ENCODE peak calls at places on chromosomes 4 and X, in four cellular contexts. One of them, this sample, is unnamed.
A peak's percentile ranks its signal among the peaks of the same experiment; 100 is the strongest.

GRCh38 chr4:103402198-103402597 is 204.1 kb upstream of the CENPE start:
- DNase-seq in CD8-positive, alpha-beta memory T cell: no peak
- DNase-seq in prostate gland: no peak
- DNase-seq in thoracic aorta: no peak
- DNase-seq in this sample: no peak

GRCh38 chr4:85369703-85370380 is 105.1 kb upstream of the ARHGAP24 start:
- DNase-seq in thoracic aorta: no peak
- DNase-seq in CD8-positive, alpha-beta memory T cell: no peak
- DNase-seq in prostate gland: no peak
- DNase-seq in this sample: no peak

GRCh38 chr4:142353149-142353738 is 492.9 kb downstream of the INPP4B start:
- DNase-seq in prostate gland: peak; percentile 16
- DNase-seq in CD8-positive, alpha-beta memory T cell: peak; percentile 23
- DNase-seq in thoracic aorta: no peak
- DNase-seq in this sample: peak; percentile 38

GRCh38 chr4:117699595-117699994 is 334.7 kb upstream of the NDST3 start:
- DNase-seq in prostate gland: no peak
- DNase-seq in CD8-positive, alpha-beta memory T cell: no peak
- DNase-seq in thoracic aorta: no peak
- DNase-seq in this sample: no peak

GRCh38 chr4:7208509-7209451 is 16.4 kb downstream of the SORCS2 start:
- DNase-seq in prostate gland: no peak
- DNase-seq in thoracic aorta: no peak
- DNase-seq in CD8-positive, alpha-beta memory T cell: no peak
- DNase-seq in this sample: no peak

GRCh38 chr4:140222175-140222574 is 68.2 kb upstream of the MAML3 start:
- DNase-seq in prostate gland: no peak
- DNase-seq in CD8-positive, alpha-beta memory T cell: no peak
- DNase-seq in thoracic aorta: no peak
- DNase-seq in this sample: peak; percentile 65

GRCh38 chrX:28589048-28589447 is 1.8 kb downstream of the IL1RAPL1 start:
- DNase-seq in prostate gland: no peak
- DNase-seq in CD8-positive, alpha-beta memory T cell: no peak
- DNase-seq in thoracic aorta: no peak
- DNase-seq in this sample: no peak

GRCh38 chrX:94389044-94389443 is 715.0 kb downstream of the FAM133A start:
- DNase-seq in CD8-positive, alpha-beta memory T cell: no peak
- DNase-seq in prostate gland: no peak
- DNase-seq in thoracic aorta: no peak
- DNase-seq in this sample: no peak

GRCh38 chr4:32022071-32022470 is 1301.9 kb downstream of the PCDH7 start:
- DNase-seq in prostate gland: no peak
- DNase-seq in thoracic aorta: no peak
- DNase-seq in CD8-positive, alpha-beta memory T cell: no peak
- DNase-seq in this sample: peak; percentile 7

GRCh38 chr4:123786955-123787354 is 390.4 kb downstream of the SPRY1 start:
- DNase-seq in thoracic aorta: no peak
- DNase-seq in prostate gland: no peak
- DNase-seq in CD8-positive, alpha-beta memory T cell: no peak
- DNase-seq in this sample: peak; percentile 29

GRCh38 chr4:120731561-120731960 is 191.0 kb downstream of the PRDM5 start:
- DNase-seq in prostate gland: no peak
- DNase-seq in thoracic aorta: no peak
- DNase-seq in CD8-positive, alpha-beta memory T cell: no peak
- DNase-seq in this sample: no peak

GRCh38 chrX:47176101-47176740 is 17.4 kb upstream of the UBA1 start:
- DNase-seq in thoracic aorta: no peak
- DNase-seq in CD8-positive, alpha-beta memory T cell: no peak
- DNase-seq in prostate gland: no peak
- DNase-seq in this sample: no peak

GRCh38 chr4:64068096-64068495 is 341.2 kb downstream of the TECRL start:
- DNase-seq in CD8-positive, alpha-beta memory T cell: no peak
- DNase-seq in thoracic aorta: no peak
- DNase-seq in prostate gland: no peak
- DNase-seq in this sample: no peak

GRCh38 chrX:2697306-2697705 is 6.2 kb downstream of the CD99 start:
- DNase-seq in prostate gland: no peak
- DNase-seq in thoracic aorta: no peak
- DNase-seq in CD8-positive, alpha-beta memory T cell: no peak
- DNase-seq in this sample: no peak
- H3K36me3 ChIP-seq in prostate gland: no peaks in the 10 kb centered on the region
- H3K36me3 ChIP-seq in thoracic aorta: peaks cover 6% of the 10 kb centered on the region
- H3K36me3 ChIP-seq in CD8-positive, alpha-beta memory T cell: peaks cover 9% of the 10 kb centered on the region
- H3K36me3 ChIP-seq in this sample: peaks cover 12% of the 10 kb centered on the region

DNA sequence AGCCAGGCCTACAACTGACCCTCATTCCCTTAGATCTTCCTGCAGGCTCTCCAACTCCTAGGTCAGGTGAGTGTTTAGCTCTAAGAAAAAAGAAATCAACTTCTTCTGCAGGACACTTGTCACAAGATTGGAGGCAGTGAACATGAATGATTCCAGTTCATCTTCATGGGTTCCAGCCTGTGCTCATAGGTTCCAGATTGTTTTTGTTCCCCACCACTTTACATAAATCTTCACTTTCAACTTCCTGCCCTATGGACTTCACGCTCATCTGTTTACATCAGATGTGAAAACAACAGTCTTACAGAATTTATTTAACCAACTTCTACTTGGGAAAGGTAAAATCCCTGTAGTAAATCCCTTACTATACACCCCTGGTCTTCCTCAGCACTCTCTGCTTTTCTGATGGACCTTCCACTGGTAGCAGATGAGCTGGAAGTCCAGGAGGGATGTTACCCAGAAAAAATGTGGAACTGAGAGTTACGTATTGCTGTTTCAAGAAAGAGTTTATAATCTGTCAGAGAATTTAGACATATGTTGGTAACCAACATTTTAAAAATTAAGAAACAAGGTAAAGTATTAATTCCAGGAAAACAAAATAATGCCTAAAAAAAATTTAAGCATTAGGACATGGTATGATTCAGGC is 62.4 kb downstream of the ANAPC10 start:
- DNase-seq in thoracic aorta: no peak
- DNase-seq in CD8-positive, alpha-beta memory T cell: no peak
- DNase-seq in prostate gland: no peak
- DNase-seq in this sample: no peak
- H3K27ac ChIP-seq in thoracic aorta: no peak overlapping the region
- H3K27ac ChIP-seq in CD8-positive, alpha-beta memory T cell: no peak overlapping the region
- H3K27ac ChIP-seq in prostate gland: no peak overlapping the region
- H3K27ac ChIP-seq in this sample: no peak overlapping the region

GRCh38 chr4:879730-880079 is 52.4 kb downstream of the GAK start:
- DNase-seq in thoracic aorta: no peak
- DNase-seq in CD8-positive, alpha-beta memory T cell: peak; percentile 42
- DNase-seq in prostate gland: no peak
- DNase-seq in this sample: no peak
- H3K36me3 ChIP-seq in thoracic aorta: peaks cover 56% of the 10 kb centered on the region
- H3K36me3 ChIP-seq in CD8-positive, alpha-beta memory T cell: peaks cover 18% of the 10 kb centered on the region
- H3K36me3 ChIP-seq in prostate gland: peaks cover 19% of the 10 kb centered on the region
- H3K36me3 ChIP-seq in this sample: peaks cover 64% of the 10 kb centered on the region

GRCh38 chr4:143381171-143382118 is 44.8 kb downstream of the GAB1 start:
- DNase-seq in prostate gland: peak; percentile 63
- DNase-seq in thoracic aorta: peak; percentile 68
- DNase-seq in CD8-positive, alpha-beta memory T cell: no peak
- DNase-seq in this sample: peak; percentile 94
- H3K27ac ChIP-seq in prostate gland: peak overlapping the region; percentile 55
- H3K27ac ChIP-seq in thoracic aorta: peak overlapping the region; percentile 75
- H3K27ac ChIP-seq in CD8-positive, alpha-beta memory T cell: no peak overlapping the region
- H3K27ac ChIP-seq in this sample: peak overlapping the region; percentile 68

DNA sequence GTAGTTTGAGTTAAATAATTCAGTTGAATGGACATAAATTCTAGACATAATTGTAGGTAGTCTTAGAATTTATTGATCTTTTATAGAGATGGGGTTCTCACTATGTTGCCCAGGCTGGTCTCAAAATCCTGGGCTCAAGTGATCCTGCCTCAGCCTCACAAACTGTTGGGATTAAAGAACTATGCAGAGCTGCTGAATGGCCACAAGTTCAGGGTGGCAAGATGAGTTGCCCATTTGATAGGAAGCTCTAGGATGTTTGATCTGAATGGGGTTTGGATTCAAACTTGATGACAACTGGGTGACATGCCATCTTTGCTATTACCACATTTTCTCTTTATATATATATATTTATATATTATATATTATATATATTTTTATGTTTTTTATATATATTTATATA is 3.6 kb downstream of the RPL36A start:
- DNase-seq in CD8-positive, alpha-beta memory T cell: no peak
- DNase-seq in prostate gland: no peak
- DNase-seq in thoracic aorta: no peak
- DNase-seq in this sample: no peak
- H3K36me3 ChIP-seq in CD8-positive, alpha-beta memory T cell: peaks cover 8% of the 10 kb centered on the region
- H3K36me3 ChIP-seq in prostate gland: no peaks in the 10 kb centered on the region
- H3K36me3 ChIP-seq in thoracic aorta: no peaks in the 10 kb centered on the region
- H3K36me3 ChIP-seq in this sample: peaks cover 27% of the 10 kb centered on the region

GRCh38 chr4:53963786-53964185 is 100.6 kb downstream of the CHIC2 start:
- DNase-seq in CD8-positive, alpha-beta memory T cell: no peak
- DNase-seq in thoracic aorta: no peak
- DNase-seq in prostate gland: no peak
- DNase-seq in this sample: no peak

GRCh38 chr4:53959373-53959772 is 105.0 kb downstream of the CHIC2 start:
- DNase-seq in prostate gland: no peak
- DNase-seq in CD8-positive, alpha-beta memory T cell: no peak
- DNase-seq in thoracic aorta: no peak
- DNase-seq in this sample: no peak

GRCh38 chr4:53960843-53961242 is 103.6 kb downstream of the CHIC2 start:
- DNase-seq in thoracic aorta: no peak
- DNase-seq in prostate gland: no peak
- DNase-seq in CD8-positive, alpha-beta memory T cell: no peak
- DNase-seq in this sample: no peak

GRCh38 chr4:53963336-53963735 is 101.1 kb downstream of the CHIC2 start:
- DNase-seq in thoracic aorta: no peak
- DNase-seq in prostate gland: no peak
- DNase-seq in CD8-positive, alpha-beta memory T cell: no peak
- DNase-seq in this sample: no peak

GRCh38 chr4:53962516-53963225 is 101.7 kb downstream of the CHIC2 start:
- DNase-seq in CD8-positive, alpha-beta memory T cell: no peak
- DNase-seq in thoracic aorta: no peak
- DNase-seq in prostate gland: no peak
- DNase-seq in this sample: peak; percentile 87
- H3K27ac ChIP-seq in CD8-positive, alpha-beta memory T cell: no peak overlapping the region
- H3K27ac ChIP-seq in thoracic aorta: no peak overlapping the region
- H3K27ac ChIP-seq in prostate gland: no peak overlapping the region
- H3K27ac ChIP-seq in this sample: peak overlapping the region; percentile 36

DNA sequence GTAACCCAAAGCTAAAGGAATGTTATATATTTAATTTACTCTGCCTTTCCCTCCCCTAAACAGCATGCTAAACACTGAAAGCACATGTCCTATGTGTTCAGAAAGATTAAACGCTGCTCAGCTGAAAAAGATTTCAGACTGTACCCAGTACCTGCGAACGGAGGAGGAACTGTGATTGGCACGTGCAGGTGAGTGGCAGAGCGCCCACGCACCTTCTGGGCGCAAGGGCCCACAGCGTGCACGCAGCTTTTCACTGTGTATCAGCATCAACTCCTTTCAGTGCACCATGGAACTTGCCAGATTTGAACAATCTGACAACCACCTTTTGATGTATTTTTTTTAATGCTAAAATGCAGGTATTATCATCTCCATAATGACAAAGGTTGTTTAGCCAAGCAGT is 87.7 kb downstream of the RFC1 start:
- DNase-seq in CD8-positive, alpha-beta memory T cell: no peak
- DNase-seq in thoracic aorta: no peak
- DNase-seq in prostate gland: no peak
- DNase-seq in this sample: no peak
- H3K36me3 ChIP-seq in CD8-positive, alpha-beta memory T cell: no peaks in the 10 kb centered on the region
- H3K36me3 ChIP-seq in thoracic aorta: peaks cover 41% of the 10 kb centered on the region
- H3K36me3 ChIP-seq in prostate gland: no peaks in the 10 kb centered on the region
- H3K36me3 ChIP-seq in this sample: peaks cover 13% of the 10 kb centered on the region

GRCh38 chrX:133544105-133544504 is 128.8 kb upstream of the GPC4 start:
- DNase-seq in thoracic aorta: no peak
- DNase-seq in prostate gland: no peak
- DNase-seq in CD8-positive, alpha-beta memory T cell: no peak
- DNase-seq in this sample: peak; percentile 24
- H3K27ac ChIP-seq in thoracic aorta: no peak overlapping the region
- H3K27ac ChIP-seq in prostate gland: no peak overlapping the region
- H3K27ac ChIP-seq in CD8-positive, alpha-beta memory T cell: no peak overlapping the region
- H3K27ac ChIP-seq in this sample: no peak overlapping the region

GRCh38 chr4:88037447-88037846 is 30.0 kb downstream of the PKD2 start:
- DNase-seq in prostate gland: no peak
- DNase-seq in thoracic aorta: no peak
- DNase-seq in CD8-positive, alpha-beta memory T cell: no peak
- DNase-seq in this sample: no peak
- H3K36me3 ChIP-seq in prostate gland: no peaks in the 10 kb centered on the region
- H3K36me3 ChIP-seq in thoracic aorta: peaks cover 71% of the 10 kb centered on the region
- H3K36me3 ChIP-seq in CD8-positive, alpha-beta memory T cell: peaks cover 7% of the 10 kb centered on the region
- H3K36me3 ChIP-seq in this sample: peaks cover 31% of the 10 kb centered on the region

DNA sequence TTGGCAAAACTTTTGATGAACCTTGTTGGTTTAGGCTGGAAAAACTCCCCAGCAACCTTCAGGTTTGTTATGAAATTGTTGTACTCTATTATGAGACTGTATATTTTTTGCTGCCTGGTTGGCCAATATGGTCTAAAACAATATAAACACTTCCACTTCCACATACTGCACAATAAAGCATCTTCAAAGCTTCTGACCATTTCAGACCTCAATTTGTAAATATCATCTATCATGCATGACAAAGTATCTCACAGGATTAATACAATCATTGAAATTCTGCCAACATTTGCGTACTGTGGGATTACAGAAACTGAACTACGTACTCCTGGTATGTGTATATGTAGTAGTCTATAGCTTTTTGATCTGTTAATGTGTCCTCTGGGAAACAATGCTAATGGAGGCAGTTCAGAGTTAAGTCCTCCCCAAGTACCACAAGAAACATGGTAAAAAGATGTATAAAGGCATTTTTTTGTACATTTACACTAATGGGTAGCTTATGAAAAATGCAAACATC is 40.4 kb downstream of the GPC4 start:
- DNase-seq in thoracic aorta: no peak
- DNase-seq in CD8-positive, alpha-beta memory T cell: no peak
- DNase-seq in prostate gland: no peak
- DNase-seq in this sample: no peak
- H3K27ac ChIP-seq in thoracic aorta: peak overlapping the region; percentile 47
- H3K27ac ChIP-seq in CD8-positive, alpha-beta memory T cell: no peak overlapping the region
- H3K27ac ChIP-seq in prostate gland: no peak overlapping the region
- H3K27ac ChIP-seq in this sample: no peak overlapping the region

This sample was measured in brain microvascular endothelial cell.